ENCODE peak calls at places on chromosomes 6 and 20, in eight cellular contexts. J is NCI-H1092 treated with DMSO at 0.1 percent for 48 hours; W is sigmoid colon; P is activated CD4-positive, CD25-positive, alpha-beta regulatory T cell treated with anti-CD3 and anti-CD28 coated beads, Interleukin-2, amount 50 U/mL, for 16 hours; X is fibroblast of lung; U is type B pancreatic cell; V is activated CD4-positive, alpha-beta T cell treated with anti-CD3 and anti-CD28 coated beads, Interleukin-2, amount 10 ng/mL, durations not matched to agents 7 days and 5 days; T is lower lobe of right lung. Y is an unnamed sample.

GRCh38 chr20:47033665-47034064 is 139.0 kb downstream of the EYA2 start:
- DNase-seq in V (no peak), T (no peak), X (no peak), U (no peak), P (no peak), J (no peak), W (no peak), Y (no peak)

GRCh38 chr6:161836643-161837448 is 563.0 kb upstream of the AGPAT4 start:
- DNase-seq in U (no peak), X (peak; percentile 31), J (no peak), V (no peak), T (no peak), P (no peak), W (no peak), Y (no peak)

GRCh38 chr6:40932366-40932765 is 106.7 kb downstream of the UNC5CL start:
- DNase-seq in X (no peak), P (no peak), T (no peak), W (no peak), U (no peak), J (no peak), V (no peak), Y (no peak)

GRCh38 chr20:22426772-22427171 is 157.6 kb downstream of the FOXA2 start:
- DNase-seq in U (no peak), X (no peak), J (no peak), V (no peak), W (no peak), P (no peak), T (no peak), Y (no peak)

GRCh38 chr6:116531675-116532570 is 13.6 kb downstream of the TRAPPC3L start:
- DNase-seq in W (no peak), V (peak; percentile 75), U (no peak), X (peak; percentile 62), J (peak; percentile 51), T (peak; percentile 39), P (peak; percentile 28), Y (no peak)

GRCh38 chr6:165849539-165850430 is 186.7 kb upstream of the PDE10A start:
- DNase-seq in J (peak; percentile 54), U (no peak), V (no peak), T (no peak), W (peak; percentile 79), X (no peak), P (no peak), Y (no peak)

GRCh38 chr6:157148391-157149323 is 174.7 kb downstream of the TMEM242 start:
- DNase-seq in X (peak; percentile 97), V (no peak), J (peak; percentile 84), U (no peak), T (no peak), W (peak; percentile 90), P (no peak), Y (no peak)

GRCh38 chr6:38973178-38974057 is 75.2 kb upstream of the GLP1R start:
- DNase-seq in X (peak; percentile 67), P (no peak), U (no peak), W (no peak), T (no peak), J (peak; percentile 40), V (peak; percentile 43), Y (no peak)

GRCh38 chr6:154343473-154344308 is 12.9 kb downstream of the IPCEF1 start:
- DNase-seq in W (no peak), T (peak; percentile 76), P (no peak), U (no peak), X (peak; percentile 70), V (no peak), J (no peak), Y (no peak)

GRCh38 chr6:159540152-159540551 is 152.9 kb downstream of the SOD2 start:
- DNase-seq in U (no peak), P (no peak), T (no peak), V (no peak), J (no peak), X (no peak), W (no peak), Y (no peak)

GRCh38 chr6:75893776-75894152 is 144.7 kb downstream of the MYO6 start:
- DNase-seq in U (no peak), T (no peak), P (no peak), W (no peak), J (no peak), X (no peak), V (no peak), Y (no peak)

GRCh38 chr6:2725999-2726567 is 24.6 kb downstream of the MYLK4 start:
- DNase-seq in V (no peak), P (no peak), J (no peak), T (no peak), U (no peak), X (peak; percentile 79), W (no peak), Y (no peak)

GRCh38 chr20:38034108-38034649 is 633 bp downstream of the RPRD1B start:
- DNase-seq in V (no peak), W (no peak), T (no peak), U (no peak), J (no peak), P (no peak), X (peak; percentile 3), Y (no peak)

GRCh38 chr6:106037060-106037459 is 49.1 kb upstream of the PRDM1 start:
- DNase-seq in X (peak; percentile 82), W (no peak), J (no peak), T (no peak), P (no peak), V (no peak), U (no peak), Y (no peak)

GRCh38 chr6:6004147-6004995 is 2.4 kb downstream of the NRN1 start:
- DNase-seq in V (no peak), J (peak; percentile 17), T (no peak), U (no peak), P (no peak), W (no peak), X (no peak), Y (no peak)

GRCh38 chr6:89940225-89941027 is 46.2 kb downstream of the GJA10 start:
- DNase-seq in T (peak; percentile 61), V (peak; percentile 83), W (peak; percentile 82), X (peak; percentile 75), P (peak; percentile 47), U (no peak), J (peak; percentile 68), Y (no peak)